ENCODE peak calls at places on chromosome 2, in five cellular contexts. B is activated CD8-positive, alpha-beta T cell treated with anti-CD3 and anti-CD28 coated beads, Interleukin-2, amount 10 ng/mL, durations not matched to agents 7 days and 5 days; E is mucosa of gallbladder; K is NCI-H1417 treated with DMSO at 0.1 percent for 48 hours; S is epithelial cell of esophagus. W is an unnamed sample.

GRCh38 chr2:176449852-176450251 is 180.6 kb downstream of the MTX2 start:
- DNase-seq in S (no peak), E (no peak), K (no peak), B (no peak), W (no peak)

GRCh38 chr2:40034801-40035200 is 255.7 kb upstream of the THUMPD2 start:
- DNase-seq in K (no peak), S (peak), B (no peak), E (no peak), W (no peak)

GRCh38 chr2:48699377-48699951 is 56.1 kb downstream of the LHCGR start:
- DNase-seq in S (peak), K (no peak), E (no peak), B (no peak), W (no peak)

GRCh38 chr2:170408461-170409163 is 230.7 kb downstream of the MYO3B start:
- DNase-seq in B (no peak), E (no peak), K (no peak), S (no peak), W (no peak)

GRCh38 chr2:207871506-207871905 is 101.8 kb upstream of the FZD5 start:
- DNase-seq in B (no peak), K (no peak), E (no peak), S (no peak), W (no peak)

GRCh38 chr2:17589406-17590035 is 49.0 kb downstream of the VSNL1 start:
- DNase-seq in E (no peak), B (no peak), K (no peak), S (peak), W (no peak)

GRCh38 chr2:120313695-120314615 is 32.0 kb upstream of the INHBB start:
- DNase-seq in S (no peak), E (no peak), B (no peak), K (no peak), W (no peak)

GRCh38 chr2:239433777-239434396 is 33.1 kb upstream of the HDAC4 start:
- DNase-seq in B (no peak), E (no peak), K (no peak), S (peak), W (no peak)

GRCh38 chr2:215619022-215619958 is 183.4 kb upstream of the FN1 start:
- DNase-seq in E (no peak), K (peak), B (no peak), S (no peak), W (no peak)

GRCh38 chr2:8657423-8658062 is 24.3 kb upstream of the ID2 start:
- DNase-seq in S (no peak), E (no peak), K (no peak), B (no peak), W (no peak)

GRCh38 chr2:212073360-212073759 is 465.2 kb downstream of the ERBB4 start:
- DNase-seq in S (peak), B (no peak), K (no peak), E (no peak), W (no peak)

GRCh38 chr2:12732663-12733062 is 15.9 kb downstream of the TRIB2 start:
- DNase-seq in B (no peak), E (no peak), K (no peak), S (no peak), W (no peak)

GRCh38 chr2:190674966-190675650 is 26.2 kb downstream of the NAB1 start:
- DNase-seq in S (no peak), K (no peak), B (no peak), E (no peak), W (no peak)

GRCh38 chr2:70656421-70657010 is 102.9 kb upstream of the TGFA start:
- DNase-seq in K (no peak), B (peak), E (no peak), S (no peak), W (peak)

GRCh38 chr2:68319397-68320117 is at the start of gene CNRIP1:
- DNase-seq in K (peak), E (peak), S (peak), B (no peak), W (no peak)

GRCh38 chr2:119367472-119368099 is 809 bp downstream of the DBI start:
- DNase-seq in K (no peak), B (peak), E (no peak), S (peak), W (peak)

GRCh38 chr2:97714950-97715652 is 1.7 kb downstream of the ZAP70 start:
- DNase-seq in K (no peak), B (no peak), S (no peak), E (no peak), W (no peak)

GRCh38 chr2:201680743-201681142 is 17.7 kb downstream of the MPP4 start:
- DNase-seq in S (peak), E (no peak), B (peak), K (no peak), W (no peak)

GRCh38 chr2:238133499-238134392 is 4.7 kb upstream of the KLHL30 start:
- DNase-seq in E (no peak), S (no peak), B (no peak), K (no peak), W (no peak)

GRCh38 chr2:61357681-61358080 is 113.2 kb downstream of the USP34 start:
- DNase-seq in S (peak), K (no peak), E (no peak), B (no peak), W (no peak)

GRCh38 chr2:146986161-146986560 is 858.7 kb upstream of the ACVR2A start:
- DNase-seq in B (no peak), K (no peak), E (no peak), S (peak), W (no peak)

GRCh38 chr2:217105733-217106649 is 246.1 kb upstream of the TNP1 start:
- DNase-seq in K (no peak), B (no peak), E (peak), S (peak), W (no peak)

GRCh38 chr2:11416931-11417330 is 49.0 kb downstream of the E2F6 start:
- DNase-seq in K (no peak), B (no peak), S (no peak), E (no peak), W (no peak)

GRCh38 chr2:187875271-187875670 is 321.0 kb upstream of the TFPI start:
- DNase-seq in S (no peak), B (no peak), K (no peak), E (no peak), W (no peak)

GRCh38 chr2:238638100-238638981 is 209.5 kb upstream of the TWIST2 start:
- DNase-seq in K (no peak), E (peak), S (no peak), B (no peak), W (no peak)

GRCh38 chr2:177397501-177398289 is 5.1 kb downstream of the AGPS start:
- DNase-seq in B (no peak), S (peak), E (no peak), K (no peak), W (no peak)